ENCODE peak calls at places on chromosomes 12 and 14, in four cellular contexts. O, D, X and C are unnamed samples.
A peak's percentile ranks its signal among the peaks of the same experiment; 100 is the strongest.

GRCh38 chr14:101120636-101121398 is 217.3 kb upstream of the RTL1 start:
- DNase-seq in O (no peak), X (no peak), D (no peak), C (no peak)

GRCh38 chr12:64976131-64976530 is 145.0 kb downstream of the WIF1 start:
- DNase-seq in D (no peak), O (no peak), X (no peak), C (no peak)

GRCh38 chr14:98323850-98324249 is 948.1 kb downstream of the BCL11B start:
- DNase-seq in D (no peak), O (no peak), X (no peak), C (no peak)

GRCh38 chr12:120350576-120351350 is 18.2 kb downstream of the MSI1 start:
- DNase-seq in O (no peak), D (no peak), X (no peak), C (no peak)

GRCh38 chr12:47819902-47820630 is at the start of gene HDAC7:
- DNase-seq in X (peak; percentile 62), D (peak; percentile 24), O (peak; percentile 89), C (no peak)

GRCh38 chr12:45273717-45274271 is 57.9 kb downstream of the ANO6 start:
- DNase-seq in O (peak; percentile 64), D (peak; percentile 90), X (peak; percentile 45), C (peak; percentile 82)

GRCh38 chr14:92655802-92656201 is 92.6 kb downstream of the LGMN start:
- DNase-seq in X (no peak), O (no peak), D (no peak), C (no peak)

GRCh38 chr14:65261425-65261920 is 151.1 kb upstream of the FUT8 start:
- DNase-seq in X (no peak), D (no peak), O (no peak), C (no peak)

GRCh38 chr12:104671407-104672095 is 214.8 kb downstream of the CHST11 start:
- DNase-seq in D (peak; percentile 93), X (peak; percentile 53), O (peak; percentile 36), C (peak; percentile 89)

GRCh38 chr12:118326971-118327370 is 45.7 kb downstream of the TAOK3 start:
- DNase-seq in D (no peak), O (no peak), X (no peak), C (no peak)

GRCh38 chr12:75670175-75670574 is 158.8 kb upstream of the KRR1 start:
- DNase-seq in X (no peak), D (no peak), O (no peak), C (no peak)

DNA sequence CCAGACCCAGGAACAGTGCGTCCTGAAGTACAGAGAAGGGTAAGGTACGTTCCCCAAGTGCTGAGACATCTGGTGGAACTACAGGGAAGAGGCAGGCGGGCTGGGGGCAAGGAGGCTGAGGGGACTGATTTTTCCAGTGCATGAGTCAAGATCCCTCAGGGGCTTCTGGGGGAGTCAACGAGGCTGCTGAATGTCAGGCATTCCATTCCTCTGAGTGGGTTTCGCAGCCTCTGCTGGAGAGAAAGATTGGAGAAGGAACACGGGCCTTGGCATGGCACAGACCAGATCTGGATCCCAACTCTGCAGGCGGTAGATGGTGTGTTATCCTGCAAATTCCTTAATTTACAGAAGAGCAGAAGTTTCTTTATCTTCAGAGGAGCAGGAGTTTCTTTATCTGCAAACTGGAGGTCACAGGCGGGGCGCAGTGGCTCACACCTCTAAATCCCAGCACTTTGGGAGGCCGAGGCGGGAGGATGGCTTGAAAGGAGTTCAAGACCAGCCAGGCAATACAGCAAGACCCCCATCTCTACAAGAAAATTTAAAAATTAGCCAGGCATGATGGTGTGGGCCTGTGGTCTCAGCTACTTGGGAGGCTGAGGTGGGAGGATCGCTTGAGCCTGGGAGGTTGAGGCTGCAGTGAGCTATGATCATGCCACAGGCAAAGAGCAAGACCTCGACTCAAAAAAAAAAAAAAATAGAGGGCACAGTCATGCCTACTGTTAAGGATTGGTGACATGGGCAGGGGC is 132.6 kb upstream of the MAP1LC3B2 start:
- DNase-seq in D (peak; percentile 87), X (no peak), O (peak; percentile 52), C (peak; percentile 7)
- TF ChIP-seq POLR2AphosphoS5 in D (peak; percentile 61), X (no peak), O (peak; percentile 38), C (peak; percentile 85)

GRCh38 chr12:106732890-106733289 is 41.6 kb upstream of the RIC8B start:
- DNase-seq in D (no peak), X (no peak), O (no peak), C (no peak)

GRCh38 chr12:106736051-106736957 is 38.2 kb upstream of the RIC8B start:
- DNase-seq in O (no peak), X (peak; percentile 20), D (no peak), C (no peak)

GRCh38 chr12:106739318-106739717 is 35.2 kb upstream of the RIC8B start:
- DNase-seq in D (no peak), O (no peak), X (peak; percentile 12), C (no peak)

DNA sequence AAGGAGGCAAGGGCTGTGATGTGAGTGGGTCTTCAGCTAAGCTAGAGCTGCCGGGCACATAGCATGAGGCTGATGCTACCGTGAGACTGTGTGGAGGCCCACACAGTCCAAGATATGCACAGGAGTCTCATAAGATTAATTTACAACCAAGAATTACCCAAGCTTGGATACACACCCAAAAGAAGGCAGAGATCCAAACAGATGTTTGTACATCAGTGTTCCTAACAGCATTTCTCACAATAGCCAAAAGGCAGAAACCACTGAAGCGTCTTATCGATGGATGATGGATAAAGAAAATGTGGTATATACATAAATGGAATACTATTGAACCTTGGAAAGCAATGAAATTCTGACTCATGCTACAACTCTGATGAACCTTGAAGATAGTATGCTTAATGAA is 40.8 kb upstream of the RIC8B start:
- DNase-seq in X (no peak), D (no peak), O (no peak), C (no peak)
- TF ChIP-seq TCF7L2 in X (no peak), D (no peak), O (no peak), C (no peak)

DNA sequence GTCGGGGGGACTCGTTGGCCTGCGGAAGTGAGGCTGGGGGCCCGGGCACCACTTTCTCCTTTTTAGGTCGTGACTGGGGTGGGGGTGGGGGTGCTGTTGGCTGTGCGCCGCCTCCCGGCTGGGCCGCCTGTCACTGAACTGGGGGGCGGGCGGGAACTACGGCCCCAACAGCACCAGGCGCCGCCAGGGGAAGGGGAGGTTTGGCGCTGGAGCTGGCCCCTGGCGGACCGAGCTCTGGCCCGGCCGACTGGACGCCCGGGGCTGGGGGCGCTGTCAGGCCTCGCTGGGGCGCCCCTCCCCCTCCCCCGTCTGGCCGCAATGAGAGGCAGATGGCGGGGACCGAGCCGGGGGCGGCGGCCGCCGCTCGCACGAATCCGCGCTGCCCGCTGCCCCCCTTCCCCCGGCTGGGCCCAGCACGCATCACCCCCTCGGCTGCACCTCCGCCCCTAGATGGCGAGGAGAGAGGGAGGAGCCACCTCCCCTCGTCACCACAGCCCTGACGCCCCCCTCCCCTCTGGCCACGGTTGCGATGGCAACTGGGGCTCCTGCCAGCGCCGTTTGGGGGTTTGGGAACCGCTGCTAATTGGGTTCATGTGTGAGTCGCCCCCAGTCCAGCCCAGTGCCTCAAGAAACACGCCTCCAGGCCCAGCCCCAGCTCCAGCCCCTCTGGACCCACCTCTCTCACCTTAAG is 723 bp downstream of the NFATC4 start:
- DNase-seq in X (no peak), D (no peak), O (peak; percentile 74), C (no peak)
- H3K4me3 ChIP-seq in X (no peak overlapping the region), D (peak overlapping the region; percentile 55), O (peak overlapping the region; percentile 32), C (peak overlapping the region; percentile 35)

GRCh38 chr12:54128466-54128865 is 60.3 kb downstream of the SMUG1 start:
- DNase-seq in X (no peak), D (no peak), O (no peak), C (no peak)
- TF ChIP-seq POLR2AphosphoS5 in X (no peak), D (no peak), O (no peak), C (no peak)

DNA sequence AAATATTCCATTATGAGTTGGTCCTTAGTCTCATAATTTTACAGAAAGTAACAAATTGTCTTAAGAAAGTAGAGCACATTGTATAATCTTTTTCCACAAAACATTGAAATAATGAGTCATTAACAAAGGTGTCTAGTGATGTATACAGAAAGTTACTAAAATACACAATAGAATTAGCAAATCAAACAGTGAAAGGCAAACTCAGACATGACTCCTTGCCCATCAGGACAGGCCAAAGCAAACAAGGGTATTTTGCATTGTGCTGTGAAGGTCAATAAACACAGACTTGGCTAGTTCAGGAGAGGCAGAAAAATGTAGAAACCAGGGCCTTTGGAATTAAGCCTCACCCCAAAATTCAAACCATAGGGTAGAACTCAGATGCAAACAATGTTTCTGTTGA is 37.3 kb downstream of the SIX4 start:
- DNase-seq in X (peak; percentile 39), D (no peak), O (no peak), C (no peak)
- TF ChIP-seq TCF7L2 in X (no peak), D (no peak), O (no peak), C (no peak)

GRCh38 chr12:11765817-11766794 is 116.6 kb downstream of the ETV6 start:
- DNase-seq in X (no peak), D (no peak), O (no peak), C (no peak)
- H3K4me3 ChIP-seq in X (no peak overlapping the region), D (no peak overlapping the region), O (no peak overlapping the region), C (no peak overlapping the region)

DNA sequence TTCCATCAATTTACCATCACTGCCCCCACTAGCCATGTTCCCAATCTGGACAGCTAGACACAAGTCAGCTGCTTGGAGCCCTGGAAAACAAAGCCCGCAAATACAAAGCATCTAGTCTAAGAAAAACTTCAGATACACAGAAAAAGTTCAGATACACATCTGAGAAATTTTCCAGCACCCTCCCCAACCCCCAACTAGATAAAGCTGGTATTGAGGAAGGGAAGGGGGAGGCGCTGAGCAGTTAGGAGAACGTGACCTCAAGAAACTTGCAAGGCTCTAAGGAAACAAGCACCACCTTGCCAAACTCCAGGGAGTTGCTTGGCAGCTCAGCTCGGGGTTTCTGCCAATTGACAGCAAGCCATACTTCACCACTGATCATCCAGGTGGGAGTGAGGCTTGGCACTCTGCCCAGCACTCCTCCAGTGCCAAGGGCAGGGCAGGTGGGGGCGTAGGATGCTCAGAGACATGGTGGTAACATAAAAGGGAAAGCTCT is 5.1 kb upstream of the CNIH1 start:
- DNase-seq in X (no peak), O (no peak), D (no peak), C (no peak)
- TF ChIP-seq POLR2AphosphoS5 in X (no peak), O (no peak), D (no peak), C (no peak)

DNA sequence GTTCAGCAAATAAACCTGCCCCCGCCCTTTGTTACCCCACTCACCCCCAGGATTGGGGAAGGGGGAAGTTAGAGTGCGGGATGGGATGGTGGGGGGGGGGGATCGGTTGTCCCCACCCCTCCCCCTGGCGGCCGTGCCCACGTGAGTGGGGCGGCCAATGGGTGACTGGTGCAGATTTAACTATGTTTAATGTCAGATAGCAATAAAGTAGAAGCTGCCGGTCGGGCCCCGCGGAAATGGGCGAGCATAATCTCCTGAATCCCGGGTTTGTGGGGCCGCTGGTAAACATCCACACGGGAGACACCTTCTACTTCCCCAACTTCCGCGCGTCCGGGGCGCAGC is at the start of gene HOXC12:
- DNase-seq in O (no peak), X (no peak), D (no peak), C (no peak)
- TF ChIP-seq TCF7L2 in O (no peak), X (no peak), D (no peak), C (no peak)

DNA sequence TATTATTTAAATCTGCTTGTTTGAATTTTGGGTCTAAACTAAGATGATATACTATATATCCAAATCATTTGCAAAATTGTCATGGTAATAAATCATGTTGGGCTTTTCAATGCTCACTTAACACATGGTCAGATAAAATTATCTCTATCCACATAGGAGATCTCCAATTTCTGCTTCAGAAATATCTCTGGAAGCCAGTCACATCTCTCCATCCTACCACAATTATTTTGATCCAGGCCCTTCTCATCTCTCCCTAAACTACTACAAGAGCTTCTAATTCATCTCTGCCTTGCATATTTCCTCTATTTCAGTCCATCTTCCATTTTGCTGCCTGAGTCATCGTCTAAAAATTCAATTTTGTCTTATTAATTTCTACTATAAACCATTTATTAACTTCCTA is 3.8 kb downstream of the DCN start:
- DNase-seq in D (no peak), O (no peak), X (no peak), C (no peak)
- H3K4me3 ChIP-seq in D (no peak overlapping the region), O (no peak overlapping the region), X (no peak overlapping the region), C (no peak overlapping the region)

GRCh38 chr12:12010277-12011031 is 60.3 kb upstream of the BCL2L14 start:
- DNase-seq in D (no peak), X (no peak), O (no peak), C (no peak)
- TF ChIP-seq POLR2AphosphoS5 in D (no peak), X (no peak), O (no peak), C (no peak)